ENCODE peak calls at places on chromosomes 16 and 17, in eight cellular contexts. One of them, this sample, is unnamed.

GRCh38 chr17:58189436-58190146 is 2.9 kb upstream of the EPX start:
- DNase-seq in neuronal stem cell: no peak
- DNase-seq in suprapubic skin: no peak
- DNase-seq in psoas muscle: peak; percentile 73
- DNase-seq in body of pancreas: no peak
- DNase-seq in thoracic aorta: no peak
- DNase-seq in A549: peak; percentile 71
- DNase-seq in left lung: peak; percentile 82
- DNase-seq in this sample: no peak

GRCh38 chr16:16096161-16096857 is 127.0 kb downstream of the ABCC6 start:
- DNase-seq in body of pancreas: peak; percentile 33
- DNase-seq in suprapubic skin: no peak
- DNase-seq in left lung: no peak
- DNase-seq in psoas muscle: no peak
- DNase-seq in A549: peak; percentile 40
- DNase-seq in neuronal stem cell: no peak
- DNase-seq in thoracic aorta: peak; percentile 49
- DNase-seq in this sample: peak; percentile 86

GRCh38 chr17:7673239-7673638 is 14.1 kb downstream of the TP53 start:
- DNase-seq in left lung: no peak
- DNase-seq in thoracic aorta: no peak
- DNase-seq in suprapubic skin: no peak
- DNase-seq in body of pancreas: peak; percentile 53
- DNase-seq in neuronal stem cell: no peak
- DNase-seq in psoas muscle: no peak
- DNase-seq in A549: no peak
- DNase-seq in this sample: no peak

GRCh38 chr16:81680444-81681263 is 98.4 kb upstream of the PLCG2 start:
- DNase-seq in psoas muscle: no peak
- DNase-seq in body of pancreas: no peak
- DNase-seq in A549: no peak
- DNase-seq in left lung: peak; percentile 66
- DNase-seq in thoracic aorta: no peak
- DNase-seq in neuronal stem cell: no peak
- DNase-seq in suprapubic skin: no peak
- DNase-seq in this sample: no peak

GRCh38 chr16:73714976-73715375 is 581.6 kb upstream of the PSMD7 start:
- DNase-seq in A549: no peak
- DNase-seq in neuronal stem cell: no peak
- DNase-seq in body of pancreas: no peak
- DNase-seq in psoas muscle: no peak
- DNase-seq in left lung: no peak
- DNase-seq in suprapubic skin: no peak
- DNase-seq in thoracic aorta: no peak
- DNase-seq in this sample: no peak

GRCh38 chr16:80806957-80807356 is 2.6 kb upstream of the CDYL2 start:
- DNase-seq in body of pancreas: no peak
- DNase-seq in left lung: no peak
- DNase-seq in suprapubic skin: no peak
- DNase-seq in psoas muscle: no peak
- DNase-seq in A549: no peak
- DNase-seq in thoracic aorta: no peak
- DNase-seq in neuronal stem cell: no peak
- DNase-seq in this sample: no peak

GRCh38 chr16:79598341-79599181 is 2.0 kb downstream of the MAF start:
- DNase-seq in A549: peak; percentile 31
- DNase-seq in left lung: peak; percentile 64
- DNase-seq in suprapubic skin: peak; percentile 76
- DNase-seq in body of pancreas: peak; percentile 39
- DNase-seq in psoas muscle: peak; percentile 85
- DNase-seq in thoracic aorta: peak; percentile 16
- DNase-seq in neuronal stem cell: peak; percentile 72
- DNase-seq in this sample: peak; percentile 81

GRCh38 chr16:4892356-4893102 is 44.4 kb downstream of the PPL start:
- DNase-seq in body of pancreas: no peak
- DNase-seq in psoas muscle: no peak
- DNase-seq in left lung: no peak
- DNase-seq in thoracic aorta: no peak
- DNase-seq in suprapubic skin: no peak
- DNase-seq in A549: no peak
- DNase-seq in neuronal stem cell: no peak
- DNase-seq in this sample: no peak

GRCh38 chr17:79923974-79924638 is 84.9 kb upstream of the CBX4 start:
- DNase-seq in psoas muscle: no peak
- DNase-seq in A549: no peak
- DNase-seq in left lung: no peak
- DNase-seq in neuronal stem cell: peak; percentile 73
- DNase-seq in thoracic aorta: no peak
- DNase-seq in body of pancreas: peak; percentile 54
- DNase-seq in suprapubic skin: no peak
- DNase-seq in this sample: no peak

GRCh38 chr17:66925811-66926500 is 38.6 kb upstream of the CACNG4 start:
- DNase-seq in A549: no peak
- DNase-seq in suprapubic skin: no peak
- DNase-seq in psoas muscle: no peak
- DNase-seq in body of pancreas: no peak
- DNase-seq in neuronal stem cell: no peak
- DNase-seq in thoracic aorta: no peak
- DNase-seq in left lung: no peak
- DNase-seq in this sample: no peak

GRCh38 chr17:10156579-10157488 is 41.6 kb downstream of the GAS7 start:
- DNase-seq in thoracic aorta: no peak
- DNase-seq in psoas muscle: peak; percentile 70
- DNase-seq in A549: no peak
- DNase-seq in suprapubic skin: peak; percentile 78
- DNase-seq in left lung: peak; percentile 83
- DNase-seq in neuronal stem cell: no peak
- DNase-seq in body of pancreas: no peak
- DNase-seq in this sample: no peak

GRCh38 chr16:66961065-66961744 is at the start of gene CES3:
- DNase-seq in A549: peak; percentile 80
- DNase-seq in thoracic aorta: no peak
- DNase-seq in suprapubic skin: no peak
- DNase-seq in left lung: no peak
- DNase-seq in psoas muscle: peak; percentile 72
- DNase-seq in body of pancreas: peak; percentile 78
- DNase-seq in neuronal stem cell: peak; percentile 61
- DNase-seq in this sample: no peak

GRCh38 chr16:5523794-5524193 is 426.2 kb upstream of the EEF2KMT start:
- DNase-seq in suprapubic skin: no peak
- DNase-seq in A549: no peak
- DNase-seq in left lung: no peak
- DNase-seq in body of pancreas: no peak
- DNase-seq in psoas muscle: no peak
- DNase-seq in thoracic aorta: no peak
- DNase-seq in neuronal stem cell: no peak
- DNase-seq in this sample: no peak

GRCh38 chr17:37743612-37743874 is 1.3 kb downstream of the HNF1B start:
- DNase-seq in thoracic aorta: no peak
- DNase-seq in body of pancreas: peak; percentile 63
- DNase-seq in suprapubic skin: no peak
- DNase-seq in psoas muscle: no peak
- DNase-seq in left lung: no peak
- DNase-seq in neuronal stem cell: no peak
- DNase-seq in A549: peak; percentile 91
- DNase-seq in this sample: no peak

GRCh38 chr17:37111329-37111728 is 162.6 kb downstream of the AATF start:
- DNase-seq in A549: no peak
- DNase-seq in left lung: no peak
- DNase-seq in neuronal stem cell: no peak
- DNase-seq in suprapubic skin: no peak
- DNase-seq in psoas muscle: no peak
- DNase-seq in thoracic aorta: no peak
- DNase-seq in body of pancreas: no peak
- DNase-seq in this sample: no peak

GRCh38 chr17:51006601-51007000 is 114.1 kb downstream of the SPAG9 start:
- DNase-seq in A549: no peak
- DNase-seq in psoas muscle: no peak
- DNase-seq in left lung: no peak
- DNase-seq in neuronal stem cell: peak; percentile 27
- DNase-seq in thoracic aorta: no peak
- DNase-seq in suprapubic skin: no peak
- DNase-seq in body of pancreas: no peak
- DNase-seq in this sample: no peak

GRCh38 chr16:53053967-53054669 is 673 bp upstream of the CHD9 start:
- DNase-seq in suprapubic skin: no peak
- DNase-seq in thoracic aorta: no peak
- DNase-seq in psoas muscle: peak; percentile 74
- DNase-seq in body of pancreas: peak; percentile 37
- DNase-seq in left lung: peak; percentile 59
- DNase-seq in A549: no peak
- DNase-seq in neuronal stem cell: no peak
- DNase-seq in this sample: no peak

GRCh38 chr17:29667969-29668368 is 45.3 kb upstream of the CORO6 start:
- DNase-seq in suprapubic skin: no peak
- DNase-seq in left lung: no peak
- DNase-seq in neuronal stem cell: no peak
- DNase-seq in psoas muscle: no peak
- DNase-seq in thoracic aorta: no peak
- DNase-seq in body of pancreas: no peak
- DNase-seq in A549: no peak
- DNase-seq in this sample: no peak
- H3K27ac ChIP-seq in suprapubic skin: no peak overlapping the region
- H3K27ac ChIP-seq in left lung: no peak overlapping the region
- H3K27ac ChIP-seq in neuronal stem cell: no peak overlapping the region
- H3K27ac ChIP-seq in psoas muscle: peak overlapping the region; percentile 88
- H3K27ac ChIP-seq in thoracic aorta: no peak overlapping the region
- H3K27ac ChIP-seq in body of pancreas: no peak overlapping the region
- H3K27ac ChIP-seq in A549: no peak overlapping the region
- H3K27ac ChIP-seq in this sample: no peak overlapping the region

GRCh38 chr16:55508271-55508921 is 476 bp upstream of the LPCAT2 start:
- DNase-seq in suprapubic skin: no peak
- DNase-seq in body of pancreas: no peak
- DNase-seq in A549: no peak
- DNase-seq in left lung: no peak
- DNase-seq in psoas muscle: no peak
- DNase-seq in thoracic aorta: no peak
- DNase-seq in neuronal stem cell: no peak
- DNase-seq in this sample: no peak
- H3K4me3 ChIP-seq in suprapubic skin: peak overlapping the region; percentile 69
- H3K4me3 ChIP-seq in body of pancreas: peak overlapping the region; percentile 14
- H3K4me3 ChIP-seq in A549: peak overlapping the region; percentile 81
- H3K4me3 ChIP-seq in left lung: peak overlapping the region; percentile 37
- H3K4me3 ChIP-seq in psoas muscle: peak overlapping the region; percentile 67
- H3K4me3 ChIP-seq in thoracic aorta: peak overlapping the region; percentile 95
- H3K4me3 ChIP-seq in neuronal stem cell: no peak overlapping the region
- H3K4me3 ChIP-seq in this sample: peak overlapping the region; percentile 87

GRCh38 chr17:76051071-76051467 is 21.2 kb downstream of the SRP68 start:
- DNase-seq in body of pancreas: no peak
- DNase-seq in neuronal stem cell: no peak
- DNase-seq in thoracic aorta: no peak
- DNase-seq in A549: no peak
- DNase-seq in psoas muscle: no peak
- DNase-seq in left lung: no peak
- DNase-seq in suprapubic skin: no peak
- DNase-seq in this sample: no peak

GRCh38 chr17:76053230-76054111 is 18.8 kb downstream of the SRP68 start:
- DNase-seq in suprapubic skin: no peak
- DNase-seq in neuronal stem cell: no peak
- DNase-seq in thoracic aorta: no peak
- DNase-seq in left lung: no peak
- DNase-seq in psoas muscle: no peak
- DNase-seq in A549: peak; percentile 27
- DNase-seq in body of pancreas: no peak
- DNase-seq in this sample: no peak

GRCh38 chr17:76054112-76054476 is 18.2 kb downstream of the SRP68 start:
- DNase-seq in A549: peak; percentile 34
- DNase-seq in left lung: no peak
- DNase-seq in neuronal stem cell: no peak
- DNase-seq in psoas muscle: no peak
- DNase-seq in suprapubic skin: no peak
- DNase-seq in body of pancreas: no peak
- DNase-seq in thoracic aorta: no peak
- DNase-seq in this sample: no peak

GRCh38 chr17:76051571-76051970 is 20.7 kb downstream of the SRP68 start:
- DNase-seq in psoas muscle: no peak
- DNase-seq in suprapubic skin: no peak
- DNase-seq in body of pancreas: no peak
- DNase-seq in left lung: no peak
- DNase-seq in neuronal stem cell: no peak
- DNase-seq in thoracic aorta: no peak
- DNase-seq in A549: no peak
- DNase-seq in this sample: no peak

DNA sequence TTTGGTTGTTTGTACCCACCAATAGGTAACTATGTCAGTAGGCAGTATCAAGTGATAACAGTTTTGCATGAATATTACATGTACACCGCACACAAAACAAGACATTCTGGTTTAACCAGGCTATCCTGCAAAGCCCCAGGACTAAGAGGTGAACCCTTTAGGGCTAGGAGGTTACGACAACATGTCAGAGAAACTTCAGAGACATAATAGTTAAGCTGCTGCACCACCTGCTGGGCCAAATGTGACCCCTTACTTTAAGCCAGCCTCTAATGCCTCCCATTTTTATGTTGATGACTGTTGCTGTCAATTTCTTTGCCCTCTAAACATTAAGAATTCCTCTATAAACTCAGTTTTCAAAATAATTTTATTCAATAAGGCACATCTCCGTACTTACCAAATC is 15.4 kb downstream of the SRP68 start:
- DNase-seq in suprapubic skin: no peak
- DNase-seq in body of pancreas: no peak
- DNase-seq in psoas muscle: no peak
- DNase-seq in neuronal stem cell: no peak
- DNase-seq in A549: no peak
- DNase-seq in left lung: no peak
- DNase-seq in thoracic aorta: no peak
- DNase-seq in this sample: no peak
- H3K27ac ChIP-seq in suprapubic skin: no peak overlapping the region
- H3K27ac ChIP-seq in body of pancreas: no peak overlapping the region
- H3K27ac ChIP-seq in psoas muscle: no peak overlapping the region
- H3K27ac ChIP-seq in neuronal stem cell: no peak overlapping the region
- H3K27ac ChIP-seq in A549: no peak overlapping the region
- H3K27ac ChIP-seq in left lung: no peak overlapping the region
- H3K27ac ChIP-seq in thoracic aorta: no peak overlapping the region
- H3K27ac ChIP-seq in this sample: no peak overlapping the region

GRCh38 chr17:43717913-43718312 is 40.7 kb downstream of the SOST start:
- DNase-seq in A549: no peak
- DNase-seq in suprapubic skin: no peak
- DNase-seq in thoracic aorta: no peak
- DNase-seq in neuronal stem cell: no peak
- DNase-seq in left lung: no peak
- DNase-seq in psoas muscle: no peak
- DNase-seq in body of pancreas: no peak
- DNase-seq in this sample: no peak

GRCh38 chr17:43710101-43710500 is 48.4 kb upstream of the MEOX1 start:
- DNase-seq in A549: no peak
- DNase-seq in thoracic aorta: no peak
- DNase-seq in suprapubic skin: no peak
- DNase-seq in neuronal stem cell: no peak
- DNase-seq in left lung: no peak
- DNase-seq in body of pancreas: no peak
- DNase-seq in psoas muscle: no peak
- DNase-seq in this sample: no peak

GRCh38 chr17:43712397-43712796 is 46.2 kb downstream of the SOST start:
- DNase-seq in neuronal stem cell: no peak
- DNase-seq in A549: no peak
- DNase-seq in body of pancreas: no peak
- DNase-seq in thoracic aorta: no peak
- DNase-seq in left lung: no peak
- DNase-seq in suprapubic skin: no peak
- DNase-seq in psoas muscle: no peak
- DNase-seq in this sample: no peak

GRCh38 chr17:43713494-43714162 is 45.0 kb downstream of the SOST start:
- DNase-seq in thoracic aorta: no peak
- DNase-seq in body of pancreas: peak; percentile 19
- DNase-seq in psoas muscle: no peak
- DNase-seq in suprapubic skin: no peak
- DNase-seq in left lung: no peak
- DNase-seq in A549: peak; percentile 76
- DNase-seq in neuronal stem cell: no peak
- DNase-seq in this sample: no peak

GRCh38 chr17:43714338-43715149 is 44.0 kb downstream of the SOST start:
- DNase-seq in left lung: no peak
- DNase-seq in neuronal stem cell: no peak
- DNase-seq in psoas muscle: no peak
- DNase-seq in body of pancreas: no peak
- DNase-seq in thoracic aorta: no peak
- DNase-seq in suprapubic skin: no peak
- DNase-seq in A549: no peak
- DNase-seq in this sample: no peak
- H3K4me3 ChIP-seq in left lung: no peak overlapping the region
- H3K4me3 ChIP-seq in neuronal stem cell: no peak overlapping the region
- H3K4me3 ChIP-seq in psoas muscle: no peak overlapping the region
- H3K4me3 ChIP-seq in body of pancreas: no peak overlapping the region
- H3K4me3 ChIP-seq in thoracic aorta: peak overlapping the region; percentile 67
- H3K4me3 ChIP-seq in suprapubic skin: peak overlapping the region; percentile 45
- H3K4me3 ChIP-seq in A549: peak overlapping the region; percentile 44
- H3K4me3 ChIP-seq in this sample: peak overlapping the region; percentile 76

This sample was measured in coronary artery.